ENCODE peak calls at places on chromosomes 12 and 14, in seven cellular contexts. One of them, this sample, is unnamed.

GRCh38 chr14:93269341-93270068 is 62.4 kb downstream of the UBR7 start:
- DNase-seq in hippocampal formation: peak; percentile 86
- DNase-seq in substantia nigra: peak; percentile 79
- DNase-seq in epithelial cell of prostate: peak; percentile 41
- DNase-seq in ELR: peak; percentile 90
- DNase-seq in NCI-H748 treated with DMSO at 0.1 percent for 48 hours: no peak
- DNase-seq in GM12865: no peak
- DNase-seq in this sample: no peak

GRCh38 chr12:38155526-38156496 is 160.8 kb upstream of the ALG10B start:
- DNase-seq in ELR: no peak
- DNase-seq in GM12865: no peak
- DNase-seq in hippocampal formation: no peak
- DNase-seq in substantia nigra: no peak
- DNase-seq in epithelial cell of prostate: no peak
- DNase-seq in NCI-H748 treated with DMSO at 0.1 percent for 48 hours: no peak
- DNase-seq in this sample: no peak

GRCh38 chr12:25436206-25436912 is 116.7 kb downstream of the LMNTD1 start:
- DNase-seq in epithelial cell of prostate: no peak
- DNase-seq in hippocampal formation: peak; percentile 79
- DNase-seq in GM12865: peak; percentile 78
- DNase-seq in substantia nigra: peak; percentile 9
- DNase-seq in ELR: peak; percentile 85
- DNase-seq in NCI-H748 treated with DMSO at 0.1 percent for 48 hours: peak; percentile 8
- DNase-seq in this sample: no peak

GRCh38 chr14:72613196-72613974 is 280.5 kb downstream of the DPF3 start:
- DNase-seq in hippocampal formation: no peak
- DNase-seq in NCI-H748 treated with DMSO at 0.1 percent for 48 hours: no peak
- DNase-seq in GM12865: no peak
- DNase-seq in ELR: peak; percentile 49
- DNase-seq in substantia nigra: no peak
- DNase-seq in epithelial cell of prostate: no peak
- DNase-seq in this sample: no peak

GRCh38 chr12:54251667-54252284 is 28.1 kb downstream of the CBX5 start:
- DNase-seq in epithelial cell of prostate: no peak
- DNase-seq in ELR: peak; percentile 77
- DNase-seq in NCI-H748 treated with DMSO at 0.1 percent for 48 hours: peak; percentile 51
- DNase-seq in substantia nigra: no peak
- DNase-seq in hippocampal formation: peak; percentile 51
- DNase-seq in GM12865: peak; percentile 56
- DNase-seq in this sample: no peak

GRCh38 chr14:56081139-56081538 is 37.1 kb upstream of the PELI2 start:
- DNase-seq in ELR: no peak
- DNase-seq in GM12865: no peak
- DNase-seq in substantia nigra: no peak
- DNase-seq in epithelial cell of prostate: no peak
- DNase-seq in NCI-H748 treated with DMSO at 0.1 percent for 48 hours: no peak
- DNase-seq in hippocampal formation: no peak
- DNase-seq in this sample: no peak

GRCh38 chr14:54102051-54102456 is 145.4 kb upstream of the BMP4 start:
- DNase-seq in GM12865: no peak
- DNase-seq in ELR: no peak
- DNase-seq in hippocampal formation: no peak
- DNase-seq in epithelial cell of prostate: no peak
- DNase-seq in NCI-H748 treated with DMSO at 0.1 percent for 48 hours: no peak
- DNase-seq in substantia nigra: no peak
- DNase-seq in this sample: no peak

GRCh38 chr12:42237052-42237852 is 796 bp downstream of the YAF2 start:
- DNase-seq in NCI-H748 treated with DMSO at 0.1 percent for 48 hours: peak; percentile 47
- DNase-seq in ELR: peak; percentile 88
- DNase-seq in hippocampal formation: peak; percentile 47
- DNase-seq in epithelial cell of prostate: no peak
- DNase-seq in GM12865: peak; percentile 94
- DNase-seq in substantia nigra: peak; percentile 67
- DNase-seq in this sample: peak; percentile 20

GRCh38 chr12:128114485-128114884 is 152.5 kb upstream of the TMEM132C start:
- DNase-seq in ELR: no peak
- DNase-seq in substantia nigra: no peak
- DNase-seq in GM12865: no peak
- DNase-seq in epithelial cell of prostate: no peak
- DNase-seq in NCI-H748 treated with DMSO at 0.1 percent for 48 hours: no peak
- DNase-seq in hippocampal formation: no peak
- DNase-seq in this sample: no peak

GRCh38 chr12:47891356-47891755 is 13.4 kb downstream of the VDR start:
- DNase-seq in hippocampal formation: no peak
- DNase-seq in ELR: no peak
- DNase-seq in epithelial cell of prostate: no peak
- DNase-seq in substantia nigra: no peak
- DNase-seq in NCI-H748 treated with DMSO at 0.1 percent for 48 hours: no peak
- DNase-seq in GM12865: no peak
- DNase-seq in this sample: no peak

GRCh38 chr14:102517412-102518062 is 8.0 kb upstream of the ANKRD9 start:
- DNase-seq in GM12865: no peak
- DNase-seq in NCI-H748 treated with DMSO at 0.1 percent for 48 hours: no peak
- DNase-seq in epithelial cell of prostate: no peak
- DNase-seq in ELR: no peak
- DNase-seq in substantia nigra: no peak
- DNase-seq in hippocampal formation: no peak
- DNase-seq in this sample: no peak

GRCh38 chr12:33794954-33795353 is 227.3 kb upstream of the ALG10 start:
- DNase-seq in hippocampal formation: no peak
- DNase-seq in epithelial cell of prostate: no peak
- DNase-seq in substantia nigra: no peak
- DNase-seq in ELR: no peak
- DNase-seq in GM12865: no peak
- DNase-seq in NCI-H748 treated with DMSO at 0.1 percent for 48 hours: no peak
- DNase-seq in this sample: no peak

GRCh38 chr12:123634142-123634561 is 523 bp downstream of the GTF2H3 start:
- DNase-seq in epithelial cell of prostate: no peak
- DNase-seq in GM12865: no peak
- DNase-seq in ELR: peak; percentile 26
- DNase-seq in substantia nigra: peak; percentile 18
- DNase-seq in NCI-H748 treated with DMSO at 0.1 percent for 48 hours: no peak
- DNase-seq in hippocampal formation: no peak
- DNase-seq in this sample: no peak

GRCh38 chr14:99671230-99672224 is 12.6 kb upstream of the CYP46A1 start:
- DNase-seq in ELR: no peak
- DNase-seq in substantia nigra: peak; percentile 19
- DNase-seq in NCI-H748 treated with DMSO at 0.1 percent for 48 hours: no peak
- DNase-seq in epithelial cell of prostate: no peak
- DNase-seq in hippocampal formation: peak; percentile 31
- DNase-seq in GM12865: no peak
- DNase-seq in this sample: no peak

GRCh38 chr12:2054091-2055018 is 1.6 kb downstream of the CACNA1C start:
- DNase-seq in NCI-H748 treated with DMSO at 0.1 percent for 48 hours: peak; percentile 17
- DNase-seq in substantia nigra: no peak
- DNase-seq in hippocampal formation: no peak
- DNase-seq in ELR: no peak
- DNase-seq in epithelial cell of prostate: no peak
- DNase-seq in GM12865: no peak
- DNase-seq in this sample: no peak

GRCh38 chr12:53232641-53233538 is 881 bp upstream of the RARG start:
- DNase-seq in GM12865: no peak
- DNase-seq in epithelial cell of prostate: no peak
- DNase-seq in hippocampal formation: no peak
- DNase-seq in substantia nigra: peak; percentile 35
- DNase-seq in NCI-H748 treated with DMSO at 0.1 percent for 48 hours: no peak
- DNase-seq in ELR: peak; percentile 38
- DNase-seq in this sample: no peak

GRCh38 chr12:27999521-27999920 is 27.0 kb upstream of the PTHLH start:
- DNase-seq in substantia nigra: no peak
- DNase-seq in NCI-H748 treated with DMSO at 0.1 percent for 48 hours: no peak
- DNase-seq in epithelial cell of prostate: peak; percentile 89
- DNase-seq in ELR: peak; percentile 5
- DNase-seq in hippocampal formation: no peak
- DNase-seq in GM12865: no peak
- DNase-seq in this sample: no peak

GRCh38 chr12:64737539-64737938 is 21.7 kb downstream of the GNS start:
- DNase-seq in hippocampal formation: no peak
- DNase-seq in ELR: no peak
- DNase-seq in GM12865: peak; percentile 18
- DNase-seq in NCI-H748 treated with DMSO at 0.1 percent for 48 hours: no peak
- DNase-seq in substantia nigra: no peak
- DNase-seq in epithelial cell of prostate: no peak
- DNase-seq in this sample: no peak

GRCh38 chr14:96362071-96362964 is 823 bp downstream of the ATG2B start:
- DNase-seq in substantia nigra: peak; percentile 45
- DNase-seq in epithelial cell of prostate: peak; percentile 27
- DNase-seq in ELR: peak; percentile 64
- DNase-seq in NCI-H748 treated with DMSO at 0.1 percent for 48 hours: peak; percentile 57
- DNase-seq in hippocampal formation: no peak
- DNase-seq in GM12865: peak; percentile 83
- DNase-seq in this sample: no peak

GRCh38 chr14:71130491-71131179 is 223.4 kb downstream of the PCNX1 start:
- DNase-seq in substantia nigra: no peak
- DNase-seq in epithelial cell of prostate: no peak
- DNase-seq in hippocampal formation: no peak
- DNase-seq in NCI-H748 treated with DMSO at 0.1 percent for 48 hours: no peak
- DNase-seq in GM12865: peak; percentile 69
- DNase-seq in ELR: peak; percentile 96
- DNase-seq in this sample: no peak

This sample was measured in activated naive CD4-positive, alpha-beta T cell.